ENCODE peak calls at places on chromosomes 12 and 14, in ten cellular contexts. D is fibroblast of mammary gland, M is testis, X is brain microvascular endothelial cell, Y is esophagus squamous epithelium, Z is Caco-2, A is astrocyte of the spinal cord, P is uterus, R is AG10803, B is psoas muscle. H is an unnamed sample.

GRCh38 chr14:94423465-94424056 is 29.0 kb downstream of the SERPINA11 start:
- DNase-seq in D (peak; percentile 67), M (peak; percentile 90), X (peak; percentile 68), Y (no peak), Z (peak; percentile 86), A (peak; percentile 74), P (peak; percentile 25), R (peak; percentile 68), B (peak; percentile 76), H (peak; percentile 80)

GRCh38 chr12:7091171-7091570 is 1.1 kb downstream of the C1R start:
- DNase-seq in D (no peak), M (peak; percentile 12), X (no peak), Y (no peak), Z (no peak), A (no peak), P (no peak), R (no peak), B (peak; percentile 42), H (no peak)

GRCh38 chr12:86044396-86044795 is 170.3 kb downstream of the NTS start:
- DNase-seq in D (no peak), M (no peak), X (no peak), Y (no peak), Z (no peak), A (no peak), P (no peak), R (no peak), B (no peak), H (no peak)

GRCh38 chr12:47652491-47653234 is 53.2 kb downstream of the RPAP3 start:
- DNase-seq in D (no peak), M (peak; percentile 22), X (no peak), Y (no peak), Z (peak; percentile 64), A (no peak), P (no peak), R (no peak), B (no peak), H (no peak)

GRCh38 chr12:127280393-127281275 is 986.3 kb upstream of the TMEM132C start:
- DNase-seq in D (peak; percentile 22), M (peak; percentile 82), X (no peak), Y (no peak), Z (no peak), A (no peak), P (peak; percentile 18), R (no peak), B (peak; percentile 58), H (peak; percentile 55)

GRCh38 chr12:5344131-5344530 is 87.8 kb upstream of the NTF3 start:
- DNase-seq in D (no peak), M (no peak), X (no peak), Y (no peak), Z (peak; percentile 52), A (no peak), P (no peak), R (no peak), B (no peak), H (no peak)

GRCh38 chr12:47770086-47770726 is 2.8 kb upstream of the SLC48A1 start:
- DNase-seq in D (peak; percentile 48), M (no peak), X (no peak), Y (no peak), Z (no peak), A (no peak), P (no peak), R (peak; percentile 68), B (no peak), H (peak; percentile 77)

GRCh38 chr12:75560167-75560566 is 48.8 kb upstream of the KRR1 start:
- DNase-seq in D (peak; percentile 73), M (no peak), X (peak; percentile 17), Y (no peak), Z (no peak), A (peak; percentile 75), P (no peak), R (peak; percentile 61), B (no peak), H (peak; percentile 27)

GRCh38 chr14:31229638-31230229 is 22.1 kb upstream of the HECTD1 start:
- DNase-seq in D (peak; percentile 99), M (peak; percentile 23), X (peak; percentile 93), Y (peak; percentile 12), Z (peak; percentile 95), A (peak; percentile 87), P (no peak), R (peak; percentile 98), B (peak; percentile 84), H (peak; percentile 98)

GRCh38 chr14:91149462-91149861 is 35.6 kb downstream of the DGLUCY start:
- DNase-seq in D (peak; percentile 100), M (peak; percentile 69), X (peak; percentile 94), Y (no peak), Z (peak; percentile 63), A (peak; percentile 99), P (peak; percentile 66), R (peak; percentile 100), B (no peak), H (peak; percentile 97)

GRCh38 chr12:47078086-47078395 is 1.4 kb upstream of the PCED1B start:
- DNase-seq in D (no peak), M (no peak), X (no peak), Y (no peak), Z (no peak), A (no peak), P (no peak), R (no peak), B (no peak), H (no peak)

GRCh38 chr14:99961826-99962518 is 103.2 kb upstream of the EVL start:
- DNase-seq in D (no peak), M (no peak), X (no peak), Y (no peak), Z (no peak), A (no peak), P (no peak), R (no peak), B (no peak), H (no peak)

GRCh38 chr12:96416033-96416790 is 16.0 kb upstream of the CDK17 start:
- DNase-seq in D (peak; percentile 100), M (no peak), X (peak; percentile 51), Y (no peak), Z (no peak), A (peak; percentile 80), P (no peak), R (peak; percentile 93), B (no peak), H (peak; percentile 97)

GRCh38 chr12:1250641-1251040 is 259.6 kb downstream of the ERC1 start:
- DNase-seq in D (no peak), M (no peak), X (peak; percentile 1), Y (no peak), Z (no peak), A (peak; percentile 13), P (no peak), R (no peak), B (no peak), H (no peak)

GRCh38 chr12:41919526-41920305 is 225.0 kb downstream of the GXYLT1 start:
- DNase-seq in D (no peak), M (no peak), X (no peak), Y (no peak), Z (no peak), A (no peak), P (no peak), R (no peak), B (no peak), H (no peak)

GRCh38 chr14:99262977-99263448 is 9.0 kb downstream of the BCL11B start:
- DNase-seq in D (no peak), M (no peak), X (no peak), Y (no peak), Z (no peak), A (no peak), P (no peak), R (no peak), B (no peak), H (no peak)

GRCh38 chr14:69615471-69616407 is 4.3 kb downstream of the SUSD6 start:
- DNase-seq in D (peak; percentile 79), M (peak; percentile 79), X (peak; percentile 78), Y (no peak), Z (no peak), A (peak; percentile 87), P (peak; percentile 63), R (peak; percentile 84), B (no peak), H (peak; percentile 23)
- H3K4me3 ChIP-seq in D (peak overlapping the region; percentile 23), M (no peak overlapping the region), X (peak overlapping the region; percentile 3), Y (peak overlapping the region; percentile 81), Z (no peak overlapping the region), A (peak overlapping the region; percentile 24), P (no peak overlapping the region), R (peak overlapping the region; percentile 47), B (peak overlapping the region; percentile 41), H (peak overlapping the region; percentile 5)

DNA sequence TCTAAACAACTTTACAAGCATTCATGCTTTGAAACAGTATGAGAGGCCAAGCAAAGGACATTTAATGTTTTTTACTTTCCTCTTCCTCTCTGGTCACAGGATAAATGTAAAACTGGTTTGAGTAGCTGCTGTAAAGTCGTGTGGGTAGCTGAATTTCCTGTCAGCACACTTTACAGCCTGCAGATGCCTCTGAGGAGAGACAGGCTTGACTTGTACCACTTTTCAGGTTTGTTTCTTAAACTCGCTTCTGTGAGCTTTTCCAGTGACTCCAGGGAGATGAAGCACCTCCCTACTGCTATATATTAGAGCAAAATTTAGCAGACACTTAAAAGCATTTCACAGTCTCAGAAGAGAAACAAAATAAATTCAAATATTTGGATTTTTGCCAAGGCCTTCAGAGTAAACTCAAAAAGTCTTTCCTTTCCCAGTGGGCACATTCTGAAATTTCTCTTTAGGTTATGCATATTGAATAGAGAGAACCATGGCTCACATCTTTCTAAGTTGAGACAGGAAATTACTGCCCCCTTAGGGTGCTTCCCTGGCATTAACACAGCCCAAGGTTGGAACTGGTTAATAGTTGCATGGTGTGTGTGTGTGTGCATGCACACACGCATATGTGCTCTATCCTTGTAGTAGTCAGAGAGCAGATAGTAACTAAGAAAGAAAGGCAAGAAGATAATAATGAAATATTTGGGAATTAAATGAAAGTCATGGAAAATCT is 557.3 kb upstream of the MIS18BP1 start:
- DNase-seq in D (no peak), M (no peak), X (no peak), Y (no peak), Z (no peak), A (no peak), P (no peak), R (no peak), B (no peak), H (peak; percentile 48)
- TF ChIP-seq CTCF in D (no peak), M (no peak), X (peak; percentile 34), Y (peak; percentile 6), Z (peak; percentile 10), A (no peak), P (no peak), R (no peak), B (no peak), H (peak; percentile 44)

DNA sequence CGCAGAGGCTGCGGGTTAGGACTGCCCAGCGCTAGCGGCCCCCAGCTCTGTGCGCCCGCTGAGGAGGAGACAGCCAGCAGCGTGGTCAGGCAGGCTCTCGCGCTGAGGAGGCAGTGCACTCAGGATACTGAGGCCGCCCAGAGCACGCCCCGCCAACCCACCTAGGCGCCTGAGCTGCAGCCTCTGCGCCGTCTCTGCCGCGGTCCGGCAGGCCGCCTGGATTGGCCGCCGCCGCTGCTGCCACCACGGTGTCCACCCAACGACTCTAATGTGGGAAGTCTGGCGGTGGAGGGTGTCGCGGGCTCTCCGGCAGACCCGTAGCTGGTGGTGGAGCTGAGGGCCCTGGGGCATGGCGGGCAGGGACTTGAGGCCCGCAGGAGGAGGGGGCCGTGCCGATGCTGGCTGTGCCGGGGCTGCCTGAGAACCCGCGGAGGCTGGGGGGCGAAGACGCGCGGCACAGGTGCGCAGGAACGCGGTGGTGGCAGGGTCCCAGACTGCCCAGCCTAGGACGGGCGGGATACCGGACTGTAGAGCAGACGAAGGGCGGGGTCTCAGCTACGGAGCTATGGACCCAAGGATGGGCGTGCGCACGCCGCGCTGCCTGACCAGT is 69.9 kb downstream of the ASCL4 start:
- DNase-seq in D (no peak), M (no peak), X (no peak), Y (no peak), Z (no peak), A (no peak), P (no peak), R (no peak), B (peak; percentile 43), H (no peak)
- H3K4me3 ChIP-seq in D (no peak overlapping the region), M (no peak overlapping the region), X (peak overlapping the region; percentile 29), Y (peak overlapping the region; percentile 59), Z (no peak overlapping the region), A (no peak overlapping the region), P (no peak overlapping the region), R (peak overlapping the region; percentile 39), B (peak overlapping the region; percentile 36), H (no peak overlapping the region)

GRCh38 chr14:103296987-103297386 is 37.0 kb upstream of the EIF5 start:
- DNase-seq in D (no peak), M (no peak), X (no peak), Y (no peak), Z (no peak), A (no peak), P (no peak), R (no peak), B (no peak), H (no peak)
- TF ChIP-seq CTCF in D (no peak), M (no peak), X (peak; percentile 14), Y (no peak), Z (peak; percentile 33), A (peak; percentile 9), P (no peak), R (peak; percentile 2), B (no peak), H (no peak)

H was measured in epithelial cell of esophagus.